ENCODE peak calls at places on chromosomes 5 and 9, in six cellular contexts. A is activated T-helper 1 cell treated with anti-CD3 and anti-CD28 coated beads, Interleukin-12 subunit alpha, Interleukin-12 subunit beta, Interleukin-2, Interleukin-4 antibody, amounts not matched to agents 30 ng/mL and 10 ng/mL and 1 ng/mL, durations not matched to agents 14 hours and 24 hours and 36 hours; D is CD4-positive, alpha-beta T cell; P is MM.1S; M is fibroblast of the conjunctiva; E is left lobe of liver. N is an unnamed sample.

GRCh38 chr5:27316283-27316675 is 277.9 kb upstream of the CDH9 start:
- DNase-seq in M (no peak), D (no peak), E (no peak), A (no peak), P (no peak), N (no peak)

GRCh38 chr9:75238311-75238976 is 150.1 kb downstream of the OSTF1 start:
- DNase-seq in P (peak), M (peak), E (peak), D (no peak), A (peak), N (no peak)

GRCh38 chr9:36543916-36544315 is 28.8 kb upstream of the MELK start:
- DNase-seq in M (peak), P (no peak), D (no peak), A (no peak), E (no peak), N (no peak)

GRCh38 chr5:86332851-86333250 is 284.9 kb upstream of the COX7C start:
- DNase-seq in M (no peak), D (no peak), A (no peak), P (no peak), E (no peak), N (no peak)

GRCh38 chr5:172554562-172554961 is 86.5 kb upstream of the NEURL1B start:
- DNase-seq in E (no peak), M (no peak), P (no peak), D (no peak), A (no peak), N (no peak)

GRCh38 chr5:18792145-18792544 is 1157.9 kb downstream of the TAF11L14 start:
- DNase-seq in D (no peak), M (no peak), P (no peak), E (no peak), A (no peak), N (no peak)

GRCh38 chr5:7395432-7396168 is at the start of gene ADCY2:
- DNase-seq in M (no peak), A (no peak), D (no peak), P (no peak), E (no peak), N (no peak)

GRCh38 chr5:15510816-15511215 is 10.8 kb downstream of the FBXL7 start:
- DNase-seq in E (no peak), M (no peak), P (no peak), D (no peak), A (no peak), N (no peak)

GRCh38 chr5:65820373-65820772 is 98.4 kb downstream of the NLN start:
- DNase-seq in A (no peak), D (no peak), E (no peak), P (no peak), M (no peak), N (no peak)

GRCh38 chr9:35229066-35229778 is 67.4 kb downstream of the UNC13B start:
- DNase-seq in M (no peak), E (no peak), A (no peak), P (no peak), D (no peak), N (no peak)

GRCh38 chr5:106086352-106086751 is 1584.4 kb downstream of the EFNA5 start:
- DNase-seq in P (no peak), A (no peak), D (no peak), M (no peak), E (no peak), N (no peak)

GRCh38 chr9:76873056-76873792 is 32.7 kb downstream of the PRUNE2 start:
- DNase-seq in A (no peak), E (no peak), M (peak), D (no peak), P (no peak), N (no peak)

GRCh38 chr9:23741304-23741800 is 84.7 kb downstream of the ELAVL2 start:
- DNase-seq in D (no peak), A (no peak), E (no peak), P (no peak), M (no peak), N (no peak)

GRCh38 chr5:154757647-154758406 is 2.6 kb downstream of the LARP1 start:
- DNase-seq in A (no peak), P (no peak), M (no peak), D (no peak), E (no peak), N (peak)

GRCh38 chr5:1312206-1312605 is 17.3 kb upstream of the TERT start:
- DNase-seq in D (no peak), E (peak), A (no peak), P (peak), M (no peak), N (no peak)

GRCh38 chr9:24832307-24832706 is 286.6 kb upstream of the IZUMO3 start:
- DNase-seq in E (no peak), M (no peak), D (no peak), A (no peak), P (peak), N (no peak)

GRCh38 chr5:97267767-97268166 is 84.7 kb upstream of the RIOK2 start:
- DNase-seq in E (no peak), P (no peak), A (no peak), D (no peak), M (no peak), N (no peak)

GRCh38 chr9:131809941-131810344 is 70.1 kb upstream of the RAPGEF1 start:
- DNase-seq in D (no peak), E (no peak), M (no peak), P (no peak), A (no peak), N (no peak)

GRCh38 chr5:6435356-6435755 is 13.3 kb upstream of the UBE2QL1 start:
- DNase-seq in M (no peak), A (no peak), D (no peak), P (peak), E (peak), N (no peak)

GRCh38 chr9:129305246-129305645 is 127.2 kb upstream of the IER5L start:
- DNase-seq in A (no peak), E (peak), M (no peak), P (no peak), D (no peak), N (no peak)

GRCh38 chr9:113568481-113569321 is 105.2 kb downstream of the RGS3 start:
- DNase-seq in P (no peak), A (no peak), M (no peak), E (no peak), D (no peak), N (no peak)